ENCODE peak calls at places on chromosomes 6 and 20, in seven cellular contexts. Q is lower leg skin; I is Calu3; A is ovary; L is K562; T is CD8-positive, alpha-beta T cell; G is foreskin fibroblast. B is an unnamed sample.
A peak's percentile ranks its signal among the peaks of the same experiment; 100 is the strongest.

GRCh38 chr6:87152528-87152950 is 2.8 kb upstream of the ZNF292 start:
- DNase-seq in Q (no peak), I (no peak), A (peak; percentile 30), L (no peak), T (no peak), G (no peak), B (no peak)

GRCh38 chr20:63434599-63435378 is 37.7 kb downstream of the KCNQ2 start:
- DNase-seq in Q (peak; percentile 33), I (peak; percentile 81), A (no peak), L (peak; percentile 83), T (peak; percentile 81), G (peak; percentile 52), B (peak; percentile 30)

GRCh38 chr6:25288518-25288917 is 9.3 kb downstream of the CARMIL1 start:
- DNase-seq in Q (no peak), I (no peak), A (no peak), L (no peak), T (no peak), G (no peak), B (no peak)

GRCh38 chr20:8568068-8568467 is 436.0 kb downstream of the PLCB1 start:
- DNase-seq in Q (no peak), I (no peak), A (no peak), L (no peak), T (no peak), G (no peak), B (no peak)

GRCh38 chr20:62367136-62367482 is at the start of gene LAMA5:
- DNase-seq in Q (no peak), I (peak; percentile 86), A (no peak), L (peak; percentile 86), T (no peak), G (peak; percentile 25), B (no peak)

GRCh38 chr20:32244959-32245358 is 32.5 kb upstream of the KIF3B start:
- DNase-seq in Q (no peak), I (no peak), A (no peak), L (no peak), T (no peak), G (no peak), B (no peak)

GRCh38 chr6:57021086-57021720 is 25.3 kb upstream of the KIAA1586 start:
- DNase-seq in Q (no peak), I (no peak), A (no peak), L (peak; percentile 35), T (no peak), G (peak; percentile 11), B (peak; percentile 69)

GRCh38 chr20:25588491-25588890 is 3.2 kb upstream of the NINL start:
- DNase-seq in Q (no peak), I (no peak), A (no peak), L (no peak), T (no peak), G (no peak), B (no peak)

GRCh38 chr6:14333556-14334305 is 216.2 kb downstream of the CD83 start:
- DNase-seq in Q (no peak), I (no peak), A (no peak), L (no peak), T (no peak), G (peak; percentile 20), B (peak; percentile 17)

GRCh38 chr20:24950128-24950835 is 1.2 kb downstream of the CST7 start:
- DNase-seq in Q (no peak), I (no peak), A (no peak), L (no peak), T (no peak), G (no peak), B (no peak)

GRCh38 chr6:160348552-160349441 is 619 bp downstream of the SLC22A3 start:
- DNase-seq in Q (no peak), I (peak; percentile 58), A (peak; percentile 66), L (no peak), T (no peak), G (peak; percentile 9), B (no peak)

GRCh38 chr20:25071722-25072121 is 10.2 kb downstream of the VSX1 start:
- DNase-seq in Q (no peak), I (no peak), A (no peak), L (no peak), T (no peak), G (no peak), B (no peak)

GRCh38 chr6:32685603-32686002 is 19.1 kb upstream of the HLA-DQB1 start:
- DNase-seq in Q (no peak), I (no peak), A (no peak), L (no peak), T (peak; percentile 32), G (no peak), B (no peak)

GRCh38 chr6:8930009-8930408 is 494.7 kb upstream of the SLC35B3 start:
- DNase-seq in Q (no peak), I (no peak), A (no peak), L (no peak), T (no peak), G (no peak), B (no peak)

GRCh38 chr6:159726196-159726917 is 949 bp upstream of the WTAP start:
- DNase-seq in Q (no peak), I (no peak), A (no peak), L (no peak), T (no peak), G (no peak), B (no peak)

GRCh38 chr20:36472656-36473071 is 68.7 kb upstream of the MYL9 start:
- DNase-seq in Q (peak; percentile 68), I (peak; percentile 75), A (peak; percentile 48), L (peak; percentile 79), T (peak; percentile 39), G (no peak), B (no peak)

GRCh38 chr6:135271626-135272025 is 90.5 kb downstream of the MYB start:
- DNase-seq in Q (no peak), I (no peak), A (no peak), L (no peak), T (no peak), G (no peak), B (no peak)

GRCh38 chr6:1893470-1894130 is 283.9 kb downstream of the FOXC1 start:
- DNase-seq in Q (no peak), I (peak; percentile 20), A (no peak), L (no peak), T (no peak), G (no peak), B (no peak)

GRCh38 chr6:8435845-8436168 is 462 bp upstream of the SLC35B3 start:
- DNase-seq in Q (no peak), I (no peak), A (no peak), L (no peak), T (no peak), G (no peak), B (no peak)

GRCh38 chr6:56724455-56724854 is 81.8 kb upstream of the DST start:
- DNase-seq in Q (no peak), I (no peak), A (no peak), L (no peak), T (no peak), G (no peak), B (peak; percentile 69)

GRCh38 chr6:34922177-34922663 is 33.2 kb downstream of the ANKS1A start:
- DNase-seq in Q (no peak), I (no peak), A (no peak), L (no peak), T (no peak), G (peak; percentile 55), B (peak; percentile 77)

GRCh38 chr6:118959903-118960302 is 24.9 kb upstream of the MCM9 start:
- DNase-seq in Q (no peak), I (no peak), A (no peak), L (no peak), T (no peak), G (no peak), B (no peak)

GRCh38 chr6:118965354-118965753 is 30.4 kb upstream of the MCM9 start:
- DNase-seq in Q (no peak), I (no peak), A (no peak), L (no peak), T (no peak), G (no peak), B (no peak)

GRCh38 chr6:118967239-118967638 is 32.3 kb upstream of the MCM9 start:
- DNase-seq in Q (no peak), I (no peak), A (no peak), L (no peak), T (no peak), G (no peak), B (no peak)

GRCh38 chr6:118965843-118966242 is 30.9 kb upstream of the MCM9 start:
- DNase-seq in Q (no peak), I (no peak), A (no peak), L (no peak), T (no peak), G (no peak), B (no peak)

GRCh38 chr6:118963003-118963402 is 28.0 kb upstream of the MCM9 start:
- DNase-seq in Q (no peak), I (no peak), A (no peak), L (no peak), T (no peak), G (no peak), B (no peak)
- TF ChIP-seq CTCF in Q (no peak), I (no peak), A (no peak), L (peak; percentile 39), T (peak; percentile 49), G (no peak), B (peak; percentile 66)

GRCh38 chr6:82331031-82331773 is 32.4 kb upstream of the TPBG start:
- DNase-seq in Q (no peak), I (no peak), A (no peak), L (no peak), T (no peak), G (peak; percentile 55), B (peak; percentile 72)
- TF ChIP-seq CTCF in Q (no peak), I (no peak), A (no peak), L (peak; percentile 13), T (no peak), G (peak; percentile 32), B (peak; percentile 53)

GRCh38 chr20:53165452-53165851 is 193.3 kb downstream of the TSHZ2 start:
- DNase-seq in Q (no peak), I (no peak), A (no peak), L (no peak), T (no peak), G (no peak), B (no peak)
- TF ChIP-seq CTCF in Q (no peak), I (no peak), A (no peak), L (no peak), T (no peak), G (no peak), B (no peak)

GRCh38 chr6:41746068-41746467 is 1.1 kb downstream of the PGC start:
- DNase-seq in Q (no peak), I (no peak), A (no peak), L (no peak), T (no peak), G (no peak), B (no peak)

GRCh38 chr6:41750374-41750773 is 3.2 kb upstream of the PGC start:
- DNase-seq in Q (no peak), I (no peak), A (no peak), L (no peak), T (no peak), G (no peak), B (no peak)

GRCh38 chr6:41748542-41748941 is 1.3 kb upstream of the PGC start:
- DNase-seq in Q (no peak), I (no peak), A (no peak), L (no peak), T (no peak), G (no peak), B (no peak)

GRCh38 chr6:41747256-41748101 is at the start of gene PGC:
- DNase-seq in Q (no peak), I (peak; percentile 49), A (no peak), L (peak; percentile 49), T (no peak), G (no peak), B (no peak)

DNA sequence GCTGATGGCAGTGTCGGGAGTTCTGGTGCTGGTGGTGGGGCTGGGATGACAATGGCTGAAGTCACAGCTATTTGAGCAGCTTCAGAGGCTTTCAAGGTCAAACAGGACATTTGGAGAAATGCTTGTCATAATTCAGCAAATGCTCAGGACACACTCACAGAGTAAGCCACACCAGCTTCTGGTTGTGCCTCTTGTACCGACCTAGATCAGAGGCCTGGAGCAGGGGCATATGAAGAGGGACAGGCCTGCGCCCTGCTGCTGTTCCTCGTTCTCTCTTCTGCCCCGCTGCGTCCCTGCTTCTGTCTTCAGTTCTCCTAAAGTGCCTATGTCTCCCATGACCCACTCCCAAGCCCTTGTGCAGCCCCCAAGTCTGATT is 893 bp upstream of the PGC start:
- DNase-seq in Q (no peak), I (no peak), A (no peak), L (no peak), T (no peak), G (no peak), B (no peak)
- TF ChIP-seq CTCF in Q (no peak), I (no peak), A (no peak), L (no peak), T (no peak), G (no peak), B (no peak)